ENCODE peak calls at places on chromosomes 5 and 9, in seven cellular contexts. One of them, this sample, is unnamed.

GRCh38 chr5:38462972-38463633 is 93.3 kb downstream of the LIFR start:
- DNase-seq in amygdala: no peak
- DNase-seq in stimulated activated naive CD8-positive, alpha-beta T cell treated with anti-CD3 and anti-CD28 coated beads, Interleukin-15, Interleukin-2, amounts not matched to agents 100 U/mL and 50 U/mL, for 24 hours: no peak
- DNase-seq in uterus: no peak
- DNase-seq in NAMALWA: no peak
- DNase-seq in NCI-H1417: no peak
- DNase-seq in GM04504: no peak
- DNase-seq in this sample: no peak

GRCh38 chr9:38720083-38720755 is at the start of gene FAM240B:
- DNase-seq in amygdala: no peak
- DNase-seq in stimulated activated naive CD8-positive, alpha-beta T cell treated with anti-CD3 and anti-CD28 coated beads, Interleukin-15, Interleukin-2, amounts not matched to agents 100 U/mL and 50 U/mL, for 24 hours: no peak
- DNase-seq in uterus: no peak
- DNase-seq in NAMALWA: no peak
- DNase-seq in NCI-H1417: no peak
- DNase-seq in GM04504: no peak
- DNase-seq in this sample: no peak

GRCh38 chr5:99032234-99033013 is 103.6 kb upstream of the CHD1 start:
- DNase-seq in amygdala: peak
- DNase-seq in stimulated activated naive CD8-positive, alpha-beta T cell treated with anti-CD3 and anti-CD28 coated beads, Interleukin-15, Interleukin-2, amounts not matched to agents 100 U/mL and 50 U/mL, for 24 hours: peak
- DNase-seq in uterus: peak
- DNase-seq in NAMALWA: peak
- DNase-seq in NCI-H1417: peak
- DNase-seq in GM04504: peak
- DNase-seq in this sample: peak

GRCh38 chr5:140764177-140765020 is 21.5 kb upstream of the PCDHA1 start:
- DNase-seq in amygdala: no peak
- DNase-seq in stimulated activated naive CD8-positive, alpha-beta T cell treated with anti-CD3 and anti-CD28 coated beads, Interleukin-15, Interleukin-2, amounts not matched to agents 100 U/mL and 50 U/mL, for 24 hours: no peak
- DNase-seq in uterus: no peak
- DNase-seq in NAMALWA: peak
- DNase-seq in NCI-H1417: no peak
- DNase-seq in GM04504: no peak
- DNase-seq in this sample: no peak

GRCh38 chr5:1176473-1177391 is 24.7 kb upstream of the SLC6A19 start:
- DNase-seq in amygdala: no peak
- DNase-seq in stimulated activated naive CD8-positive, alpha-beta T cell treated with anti-CD3 and anti-CD28 coated beads, Interleukin-15, Interleukin-2, amounts not matched to agents 100 U/mL and 50 U/mL, for 24 hours: no peak
- DNase-seq in uterus: no peak
- DNase-seq in NAMALWA: peak
- DNase-seq in NCI-H1417: no peak
- DNase-seq in GM04504: no peak
- DNase-seq in this sample: no peak

GRCh38 chr5:43780586-43780985 is 177.6 kb downstream of the NNT start:
- DNase-seq in amygdala: no peak
- DNase-seq in stimulated activated naive CD8-positive, alpha-beta T cell treated with anti-CD3 and anti-CD28 coated beads, Interleukin-15, Interleukin-2, amounts not matched to agents 100 U/mL and 50 U/mL, for 24 hours: no peak
- DNase-seq in uterus: no peak
- DNase-seq in NAMALWA: no peak
- DNase-seq in NCI-H1417: no peak
- DNase-seq in GM04504: peak
- DNase-seq in this sample: peak

GRCh38 chr5:108728566-108729305 is 19.0 kb upstream of the FER start:
- DNase-seq in amygdala: no peak
- DNase-seq in stimulated activated naive CD8-positive, alpha-beta T cell treated with anti-CD3 and anti-CD28 coated beads, Interleukin-15, Interleukin-2, amounts not matched to agents 100 U/mL and 50 U/mL, for 24 hours: peak
- DNase-seq in uterus: no peak
- DNase-seq in NAMALWA: no peak
- DNase-seq in NCI-H1417: no peak
- DNase-seq in GM04504: no peak
- DNase-seq in this sample: peak

GRCh38 chr9:113454914-113455761 is 8.4 kb upstream of the RGS3 start:
- DNase-seq in amygdala: no peak
- DNase-seq in stimulated activated naive CD8-positive, alpha-beta T cell treated with anti-CD3 and anti-CD28 coated beads, Interleukin-15, Interleukin-2, amounts not matched to agents 100 U/mL and 50 U/mL, for 24 hours: no peak
- DNase-seq in uterus: peak
- DNase-seq in NAMALWA: no peak
- DNase-seq in NCI-H1417: no peak
- DNase-seq in GM04504: peak
- DNase-seq in this sample: peak

GRCh38 chr5:56951131-56951945 is 585 bp downstream of the MIER3 start:
- DNase-seq in amygdala: peak
- DNase-seq in stimulated activated naive CD8-positive, alpha-beta T cell treated with anti-CD3 and anti-CD28 coated beads, Interleukin-15, Interleukin-2, amounts not matched to agents 100 U/mL and 50 U/mL, for 24 hours: peak
- DNase-seq in uterus: peak
- DNase-seq in NAMALWA: peak
- DNase-seq in NCI-H1417: peak
- DNase-seq in GM04504: no peak
- DNase-seq in this sample: peak

GRCh38 chr9:124279531-124280175 is 21.9 kb downstream of the NEK6 start:
- DNase-seq in amygdala: no peak
- DNase-seq in stimulated activated naive CD8-positive, alpha-beta T cell treated with anti-CD3 and anti-CD28 coated beads, Interleukin-15, Interleukin-2, amounts not matched to agents 100 U/mL and 50 U/mL, for 24 hours: no peak
- DNase-seq in uterus: no peak
- DNase-seq in NAMALWA: no peak
- DNase-seq in NCI-H1417: no peak
- DNase-seq in GM04504: no peak
- DNase-seq in this sample: no peak

GRCh38 chr9:111691686-111692329 is 30.4 kb downstream of the GNG10 start:
- DNase-seq in amygdala: no peak
- DNase-seq in stimulated activated naive CD8-positive, alpha-beta T cell treated with anti-CD3 and anti-CD28 coated beads, Interleukin-15, Interleukin-2, amounts not matched to agents 100 U/mL and 50 U/mL, for 24 hours: no peak
- DNase-seq in uterus: no peak
- DNase-seq in NAMALWA: peak
- DNase-seq in NCI-H1417: peak
- DNase-seq in GM04504: peak
- DNase-seq in this sample: peak

GRCh38 chr5:31193591-31194457 is at the start of gene CDH6:
- DNase-seq in amygdala: peak
- DNase-seq in stimulated activated naive CD8-positive, alpha-beta T cell treated with anti-CD3 and anti-CD28 coated beads, Interleukin-15, Interleukin-2, amounts not matched to agents 100 U/mL and 50 U/mL, for 24 hours: no peak
- DNase-seq in uterus: peak
- DNase-seq in NAMALWA: no peak
- DNase-seq in NCI-H1417: peak
- DNase-seq in GM04504: no peak
- DNase-seq in this sample: no peak

GRCh38 chr5:963673-964531 is 44.7 kb upstream of the NKD2 start:
- DNase-seq in amygdala: no peak
- DNase-seq in stimulated activated naive CD8-positive, alpha-beta T cell treated with anti-CD3 and anti-CD28 coated beads, Interleukin-15, Interleukin-2, amounts not matched to agents 100 U/mL and 50 U/mL, for 24 hours: peak
- DNase-seq in uterus: no peak
- DNase-seq in NAMALWA: peak
- DNase-seq in NCI-H1417: no peak
- DNase-seq in GM04504: no peak
- DNase-seq in this sample: no peak

GRCh38 chr5:115366223-115366622 is 69.8 kb upstream of the CCDC112 start:
- DNase-seq in amygdala: no peak
- DNase-seq in stimulated activated naive CD8-positive, alpha-beta T cell treated with anti-CD3 and anti-CD28 coated beads, Interleukin-15, Interleukin-2, amounts not matched to agents 100 U/mL and 50 U/mL, for 24 hours: no peak
- DNase-seq in uterus: no peak
- DNase-seq in NAMALWA: no peak
- DNase-seq in NCI-H1417: no peak
- DNase-seq in GM04504: peak
- DNase-seq in this sample: peak

GRCh38 chr5:122498163-122498562 is 186.1 kb downstream of the SNCAIP start:
- DNase-seq in amygdala: no peak
- DNase-seq in stimulated activated naive CD8-positive, alpha-beta T cell treated with anti-CD3 and anti-CD28 coated beads, Interleukin-15, Interleukin-2, amounts not matched to agents 100 U/mL and 50 U/mL, for 24 hours: no peak
- DNase-seq in uterus: no peak
- DNase-seq in NAMALWA: no peak
- DNase-seq in NCI-H1417: peak
- DNase-seq in GM04504: no peak
- DNase-seq in this sample: no peak

GRCh38 chr5:143229896-143230675 is 173.4 kb downstream of the NR3C1 start:
- DNase-seq in amygdala: no peak
- DNase-seq in stimulated activated naive CD8-positive, alpha-beta T cell treated with anti-CD3 and anti-CD28 coated beads, Interleukin-15, Interleukin-2, amounts not matched to agents 100 U/mL and 50 U/mL, for 24 hours: peak
- DNase-seq in uterus: no peak
- DNase-seq in NAMALWA: peak
- DNase-seq in NCI-H1417: peak
- DNase-seq in GM04504: peak
- DNase-seq in this sample: no peak

GRCh38 chr5:180423598-180423997 is 70.5 kb upstream of the GFPT2 start:
- DNase-seq in amygdala: no peak
- DNase-seq in stimulated activated naive CD8-positive, alpha-beta T cell treated with anti-CD3 and anti-CD28 coated beads, Interleukin-15, Interleukin-2, amounts not matched to agents 100 U/mL and 50 U/mL, for 24 hours: no peak
- DNase-seq in uterus: no peak
- DNase-seq in NAMALWA: no peak
- DNase-seq in NCI-H1417: no peak
- DNase-seq in GM04504: no peak
- DNase-seq in this sample: no peak

GRCh38 chr5:136020383-136021015 is 8.3 kb upstream of the TGFBI start:
- DNase-seq in amygdala: no peak
- DNase-seq in stimulated activated naive CD8-positive, alpha-beta T cell treated with anti-CD3 and anti-CD28 coated beads, Interleukin-15, Interleukin-2, amounts not matched to agents 100 U/mL and 50 U/mL, for 24 hours: peak
- DNase-seq in uterus: peak
- DNase-seq in NAMALWA: no peak
- DNase-seq in NCI-H1417: no peak
- DNase-seq in GM04504: peak
- DNase-seq in this sample: peak

GRCh38 chr5:34822921-34823715 is 15.8 kb upstream of the TTC23L start:
- DNase-seq in amygdala: no peak
- DNase-seq in stimulated activated naive CD8-positive, alpha-beta T cell treated with anti-CD3 and anti-CD28 coated beads, Interleukin-15, Interleukin-2, amounts not matched to agents 100 U/mL and 50 U/mL, for 24 hours: no peak
- DNase-seq in uterus: no peak
- DNase-seq in NAMALWA: no peak
- DNase-seq in NCI-H1417: no peak
- DNase-seq in GM04504: no peak
- DNase-seq in this sample: no peak

GRCh38 chr5:147490989-147491388 is 18.9 kb downstream of the DPYSL3 start:
- DNase-seq in amygdala: no peak
- DNase-seq in stimulated activated naive CD8-positive, alpha-beta T cell treated with anti-CD3 and anti-CD28 coated beads, Interleukin-15, Interleukin-2, amounts not matched to agents 100 U/mL and 50 U/mL, for 24 hours: no peak
- DNase-seq in uterus: no peak
- DNase-seq in NAMALWA: no peak
- DNase-seq in NCI-H1417: no peak
- DNase-seq in GM04504: no peak
- DNase-seq in this sample: no peak

GRCh38 chr5:41925555-41925946 is 470 bp downstream of the FBXO4 start:
- DNase-seq in amygdala: no peak
- DNase-seq in stimulated activated naive CD8-positive, alpha-beta T cell treated with anti-CD3 and anti-CD28 coated beads, Interleukin-15, Interleukin-2, amounts not matched to agents 100 U/mL and 50 U/mL, for 24 hours: peak
- DNase-seq in uterus: peak
- DNase-seq in NAMALWA: no peak
- DNase-seq in NCI-H1417: no peak
- DNase-seq in GM04504: no peak
- DNase-seq in this sample: peak

GRCh38 chr5:88881566-88881965 is 1.4 kb downstream of the MEF2C start:
- DNase-seq in amygdala: no peak
- DNase-seq in stimulated activated naive CD8-positive, alpha-beta T cell treated with anti-CD3 and anti-CD28 coated beads, Interleukin-15, Interleukin-2, amounts not matched to agents 100 U/mL and 50 U/mL, for 24 hours: no peak
- DNase-seq in uterus: no peak
- DNase-seq in NAMALWA: peak
- DNase-seq in NCI-H1417: no peak
- DNase-seq in GM04504: no peak
- DNase-seq in this sample: no peak

GRCh38 chr5:2030131-2030530 is 147.4 kb upstream of the IRX4 start:
- DNase-seq in amygdala: no peak
- DNase-seq in stimulated activated naive CD8-positive, alpha-beta T cell treated with anti-CD3 and anti-CD28 coated beads, Interleukin-15, Interleukin-2, amounts not matched to agents 100 U/mL and 50 U/mL, for 24 hours: no peak
- DNase-seq in uterus: no peak
- DNase-seq in NAMALWA: no peak
- DNase-seq in NCI-H1417: no peak
- DNase-seq in GM04504: no peak
- DNase-seq in this sample: no peak

GRCh38 chr9:36191290-36191645 is 547 bp downstream of the CLTA start:
- DNase-seq in amygdala: no peak
- DNase-seq in stimulated activated naive CD8-positive, alpha-beta T cell treated with anti-CD3 and anti-CD28 coated beads, Interleukin-15, Interleukin-2, amounts not matched to agents 100 U/mL and 50 U/mL, for 24 hours: peak
- DNase-seq in uterus: no peak
- DNase-seq in NAMALWA: peak
- DNase-seq in NCI-H1417: no peak
- DNase-seq in GM04504: no peak
- DNase-seq in this sample: peak

GRCh38 chr9:92191801-92192200 is 76.6 kb upstream of the SPTLC1 start:
- DNase-seq in amygdala: no peak
- DNase-seq in stimulated activated naive CD8-positive, alpha-beta T cell treated with anti-CD3 and anti-CD28 coated beads, Interleukin-15, Interleukin-2, amounts not matched to agents 100 U/mL and 50 U/mL, for 24 hours: no peak
- DNase-seq in uterus: no peak
- DNase-seq in NAMALWA: no peak
- DNase-seq in NCI-H1417: no peak
- DNase-seq in GM04504: peak
- DNase-seq in this sample: peak

GRCh38 chr5:171509467-171509866 is 90.0 kb downstream of the FGF18 start:
- DNase-seq in amygdala: no peak
- DNase-seq in stimulated activated naive CD8-positive, alpha-beta T cell treated with anti-CD3 and anti-CD28 coated beads, Interleukin-15, Interleukin-2, amounts not matched to agents 100 U/mL and 50 U/mL, for 24 hours: no peak
- DNase-seq in uterus: no peak
- DNase-seq in NAMALWA: no peak
- DNase-seq in NCI-H1417: no peak
- DNase-seq in GM04504: no peak
- DNase-seq in this sample: no peak

This sample was measured in MCF 10A.